ENCODE peak calls at places on chromosomes 16 and 17, in five cellular contexts. One of them, this sample, is unnamed.

GRCh38 chr16:12449795-12450194 is 353.9 kb downstream of the CPPED1 start:
- DNase-seq in COR-L47: no peak
- DNase-seq in gastrocnemius medialis: no peak
- DNase-seq in left cardiac atrium: no peak
- DNase-seq in retina: no peak
- DNase-seq in this sample: no peak

GRCh38 chr16:81797443-81797842 is 18.4 kb downstream of the PLCG2 start:
- DNase-seq in COR-L47: no peak
- DNase-seq in gastrocnemius medialis: no peak
- DNase-seq in left cardiac atrium: no peak
- DNase-seq in retina: no peak
- DNase-seq in this sample: no peak

GRCh38 chr17:77741109-77741508 is 217.4 kb upstream of the TNRC6C start:
- DNase-seq in COR-L47: no peak
- DNase-seq in gastrocnemius medialis: no peak
- DNase-seq in left cardiac atrium: no peak
- DNase-seq in retina: no peak
- DNase-seq in this sample: no peak

GRCh38 chr17:81419333-81419885 is 24.2 kb downstream of the BAHCC1 start:
- DNase-seq in COR-L47: peak
- DNase-seq in gastrocnemius medialis: peak
- DNase-seq in left cardiac atrium: peak
- DNase-seq in retina: peak
- DNase-seq in this sample: peak

GRCh38 chr17:63405741-63406261 is 40.3 kb downstream of the CYB561 start:
- DNase-seq in COR-L47: peak
- DNase-seq in gastrocnemius medialis: no peak
- DNase-seq in left cardiac atrium: no peak
- DNase-seq in retina: peak
- DNase-seq in this sample: no peak

GRCh38 chr16:27698266-27698665 is 148.3 kb downstream of the KATNIP start:
- DNase-seq in COR-L47: no peak
- DNase-seq in gastrocnemius medialis: no peak
- DNase-seq in left cardiac atrium: no peak
- DNase-seq in retina: peak
- DNase-seq in this sample: peak

GRCh38 chr16:81601008-81601428 is 156.4 kb downstream of the CMIP start:
- DNase-seq in COR-L47: no peak
- DNase-seq in gastrocnemius medialis: no peak
- DNase-seq in left cardiac atrium: no peak
- DNase-seq in retina: peak
- DNase-seq in this sample: peak

GRCh38 chr16:12186774-12187335 is 210.3 kb downstream of the SNX29 start:
- DNase-seq in COR-L47: no peak
- DNase-seq in gastrocnemius medialis: no peak
- DNase-seq in left cardiac atrium: no peak
- DNase-seq in retina: no peak
- DNase-seq in this sample: no peak

GRCh38 chr17:77861981-77862645 is 96.4 kb upstream of the TNRC6C start:
- DNase-seq in COR-L47: no peak
- DNase-seq in gastrocnemius medialis: no peak
- DNase-seq in left cardiac atrium: peak
- DNase-seq in retina: no peak
- DNase-seq in this sample: no peak

GRCh38 chr16:69773255-69773947 is 11.3 kb downstream of the WWP2 start:
- DNase-seq in COR-L47: no peak
- DNase-seq in gastrocnemius medialis: no peak
- DNase-seq in left cardiac atrium: no peak
- DNase-seq in retina: no peak
- DNase-seq in this sample: no peak

GRCh38 chr17:32298721-32299578 is 33.3 kb downstream of the RHBDL3 start:
- DNase-seq in COR-L47: no peak
- DNase-seq in gastrocnemius medialis: no peak
- DNase-seq in left cardiac atrium: no peak
- DNase-seq in retina: peak
- DNase-seq in this sample: no peak

GRCh38 chr17:45740553-45741330 is 43.4 kb upstream of the CRHR1 start:
- DNase-seq in COR-L47: no peak
- DNase-seq in gastrocnemius medialis: peak
- DNase-seq in left cardiac atrium: no peak
- DNase-seq in retina: peak
- DNase-seq in this sample: no peak

GRCh38 chr16:84720180-84720579 is 20.4 kb downstream of the USP10 start:
- DNase-seq in COR-L47: no peak
- DNase-seq in gastrocnemius medialis: no peak
- DNase-seq in left cardiac atrium: no peak
- DNase-seq in retina: peak
- DNase-seq in this sample: no peak

GRCh38 chr16:11497329-11497805 is 89.4 kb downstream of the LITAF start:
- DNase-seq in COR-L47: peak
- DNase-seq in gastrocnemius medialis: peak
- DNase-seq in left cardiac atrium: peak
- DNase-seq in retina: peak
- DNase-seq in this sample: peak

GRCh38 chr17:33142703-33143299 is 150.3 kb downstream of the ASIC2 start:
- DNase-seq in COR-L47: no peak
- DNase-seq in gastrocnemius medialis: no peak
- DNase-seq in left cardiac atrium: no peak
- DNase-seq in retina: no peak
- DNase-seq in this sample: no peak

GRCh38 chr17:60077672-60078519 is 825 bp downstream of the HEATR6 start:
- DNase-seq in COR-L47: no peak
- DNase-seq in gastrocnemius medialis: no peak
- DNase-seq in left cardiac atrium: no peak
- DNase-seq in retina: peak
- DNase-seq in this sample: no peak

GRCh38 chr16:24286713-24287405 is 30.7 kb downstream of the CACNG3 start:
- DNase-seq in COR-L47: no peak
- DNase-seq in gastrocnemius medialis: no peak
- DNase-seq in left cardiac atrium: no peak
- DNase-seq in retina: no peak
- DNase-seq in this sample: no peak

This sample was measured in lower leg skin.